ENCODE peak calls at places on chromosomes 13 and 19, in nine cellular contexts. W, U, X, B, P, C, Z, R and F are unnamed samples.

GRCh38 chr13:97659602-97660001 is 225.6 kb downstream of the RAP2A start:
- DNase-seq in W (no peak), U (no peak), X (no peak), B (peak), P (no peak), C (no peak), Z (no peak), R (peak), F (no peak)

GRCh38 chr19:1074512-1075283 is 7.7 kb downstream of the ARHGAP45 start:
- DNase-seq in W (peak), U (peak), X (no peak), B (no peak), P (no peak), C (peak), Z (peak), R (no peak), F (no peak)

GRCh38 chr13:111917901-111918300 is 149.0 kb upstream of the SOX1 start:
- DNase-seq in W (no peak), U (no peak), X (no peak), B (no peak), P (no peak), C (no peak), Z (no peak), R (no peak), F (no peak)

GRCh38 chr13:37602743-37603381 is 4.3 kb upstream of the POSTN start:
- DNase-seq in W (no peak), U (no peak), X (no peak), B (peak), P (no peak), C (no peak), Z (no peak), R (no peak), F (peak)

GRCh38 chr13:99341969-99342722 is 34.9 kb upstream of the GPR183 start:
- DNase-seq in W (no peak), U (no peak), X (no peak), B (no peak), P (no peak), C (no peak), Z (no peak), R (no peak), F (no peak)

GRCh38 chr19:11578342-11579142 is 1.1 kb upstream of the ACP5 start:
- DNase-seq in W (peak), U (peak), X (peak), B (no peak), P (no peak), C (peak), Z (no peak), R (no peak), F (no peak)

GRCh38 chr13:114078501-114079451 is 53.6 kb downstream of the RASA3 start:
- DNase-seq in W (peak), U (no peak), X (no peak), B (peak), P (peak), C (peak), Z (no peak), R (no peak), F (peak)

GRCh38 chr13:26895081-26895807 is 134.7 kb upstream of the GPR12 start:
- DNase-seq in W (no peak), U (no peak), X (no peak), B (no peak), P (no peak), C (no peak), Z (no peak), R (no peak), F (no peak)

GRCh38 chr13:37816276-37816675 is 53.3 kb downstream of the TRPC4 start:
- DNase-seq in W (no peak), U (no peak), X (no peak), B (no peak), P (no peak), C (no peak), Z (no peak), R (no peak), F (no peak)

GRCh38 chr13:98174321-98174720 is 2.7 kb downstream of the RNF113B start:
- DNase-seq in W (no peak), U (no peak), X (no peak), B (no peak), P (no peak), C (no peak), Z (no peak), R (no peak), F (no peak)

GRCh38 chr13:102724923-102725322 is 30.1 kb upstream of the METTL21C start:
- DNase-seq in W (no peak), U (no peak), X (no peak), B (peak), P (no peak), C (no peak), Z (no peak), R (no peak), F (peak)

GRCh38 chr19:19662344-19662743 is 1.1 kb downstream of the ATP13A1 start:
- DNase-seq in W (no peak), U (no peak), X (no peak), B (no peak), P (no peak), C (no peak), Z (no peak), R (no peak), F (no peak)

GRCh38 chr13:95335667-95336066 is 34.4 kb upstream of the ABCC4 start:
- DNase-seq in W (no peak), U (no peak), X (no peak), B (no peak), P (no peak), C (no peak), Z (no peak), R (no peak), F (no peak)

GRCh38 chr13:42981317-42981716 is 10.7 kb downstream of the EPSTI1 start:
- DNase-seq in W (no peak), U (no peak), X (no peak), B (peak), P (no peak), C (no peak), Z (no peak), R (no peak), F (peak)

GRCh38 chr13:70960841-70961443 is 852.7 kb upstream of the KLHL1 start:
- DNase-seq in W (no peak), U (no peak), X (no peak), B (peak), P (peak), C (no peak), Z (no peak), R (no peak), F (peak)

GRCh38 chr13:30331331-30331771 is 24.0 kb upstream of the KATNAL1 start:
- DNase-seq in W (no peak), U (no peak), X (no peak), B (no peak), P (no peak), C (peak), Z (no peak), R (no peak), F (no peak)

GRCh38 chr19:30812099-30812684 is 440.0 kb downstream of the ZNF536 start:
- DNase-seq in W (no peak), U (no peak), X (no peak), B (no peak), P (no peak), C (no peak), Z (peak), R (no peak), F (no peak)

GRCh38 chr13:103012611-103013010 is 53.6 kb downstream of the SLC10A2 start:
- DNase-seq in W (no peak), U (no peak), X (no peak), B (no peak), P (no peak), C (no peak), Z (no peak), R (no peak), F (no peak)

GRCh38 chr13:31067416-31068118 is 94.1 kb downstream of the HSPH1 start:
- DNase-seq in W (no peak), U (no peak), X (no peak), B (peak), P (no peak), C (no peak), Z (no peak), R (no peak), F (no peak)

GRCh38 chr13:26202365-26202972 is 19.6 kb downstream of the RNF6 start:
- DNase-seq in W (no peak), U (no peak), X (no peak), B (peak), P (no peak), C (no peak), Z (no peak), R (no peak), F (no peak)

GRCh38 chr13:36211567-36211966 is 2.8 kb downstream of the SOHLH2 start:
- DNase-seq in W (no peak), U (no peak), X (no peak), B (no peak), P (no peak), C (no peak), Z (no peak), R (no peak), F (peak)

GRCh38 chr19:17081672-17082630 is 6.4 kb downstream of the MYO9B start:
- DNase-seq in W (peak), U (peak), X (no peak), B (no peak), P (no peak), C (no peak), Z (no peak), R (no peak), F (no peak)

GRCh38 chr19:21603431-21604153 is 98.2 kb downstream of the ZNF429 start:
- DNase-seq in W (no peak), U (no peak), X (no peak), B (no peak), P (no peak), C (no peak), Z (no peak), R (no peak), F (no peak)

GRCh38 chr13:76848596-76848995 is 37.6 kb downstream of the KCTD12 start:
- DNase-seq in W (peak), U (peak), X (peak), B (peak), P (no peak), C (peak), Z (no peak), R (no peak), F (no peak)

GRCh38 chr13:30805603-30806011 is 70.3 kb downstream of the ALOX5AP start:
- DNase-seq in W (no peak), U (peak), X (no peak), B (peak), P (no peak), C (no peak), Z (no peak), R (no peak), F (no peak)

GRCh38 chr13:62626771-62627170 is 1211.1 kb upstream of the PCDH20 start:
- DNase-seq in W (no peak), U (no peak), X (no peak), B (no peak), P (no peak), C (no peak), Z (no peak), R (no peak), F (no peak)

GRCh38 chr19:33486936-33487793 is 34.4 kb downstream of the PEPD start:
- DNase-seq in W (no peak), U (no peak), X (no peak), B (no peak), P (no peak), C (no peak), Z (no peak), R (no peak), F (no peak)

GRCh38 chr13:114151031-114151430 is 18.6 kb upstream of the RASA3 start:
- DNase-seq in W (no peak), U (no peak), X (peak), B (no peak), P (no peak), C (no peak), Z (no peak), R (no peak), F (no peak)

GRCh38 chr13:33787051-33787591 is 30.8 kb upstream of the RFC3 start:
- DNase-seq in W (no peak), U (no peak), X (no peak), B (no peak), P (no peak), C (no peak), Z (no peak), R (no peak), F (no peak)

GRCh38 chr13:26254583-26255102 is 714 bp downstream of the CDK8 start:
- DNase-seq in W (peak), U (peak), X (no peak), B (peak), P (no peak), C (peak), Z (no peak), R (no peak), F (no peak)

GRCh38 chr13:77184455-77184854 is 142.4 kb downstream of the MYCBP2 start:
- DNase-seq in W (no peak), U (no peak), X (peak), B (no peak), P (no peak), C (no peak), Z (no peak), R (no peak), F (no peak)

GRCh38 chr13:44848956-44849748 is 140.1 kb downstream of the NUFIP1 start:
- DNase-seq in W (peak), U (no peak), X (no peak), B (no peak), P (no peak), C (no peak), Z (no peak), R (no peak), F (no peak)

DNA sequence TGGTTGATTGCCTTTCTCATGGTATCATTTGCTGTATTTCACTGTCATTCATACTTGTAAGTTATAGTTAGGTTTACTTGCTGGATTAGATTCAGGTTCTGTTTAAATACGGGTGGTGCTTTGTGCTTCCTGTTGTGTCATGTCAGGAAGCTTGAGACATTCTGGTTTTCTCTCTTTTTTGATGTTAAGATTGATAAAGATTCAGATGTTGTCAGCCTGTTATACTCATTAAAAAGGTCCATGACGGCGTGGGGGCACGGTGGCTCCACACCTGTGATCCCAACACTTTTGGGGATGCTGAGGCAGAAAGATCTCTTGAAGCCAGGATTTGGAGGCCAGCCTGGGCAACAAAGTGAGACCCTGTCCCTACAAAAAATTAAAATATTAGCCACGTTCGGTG is 45.7 kb downstream of the NAA16 start:
- DNase-seq in W (no peak), U (no peak), X (no peak), B (no peak), P (no peak), C (no peak), Z (no peak), R (no peak), F (no peak)
- H3K4me3 ChIP-seq in W (no peak), U (no peak), X (no peak), B (no peak), P (no peak), C (no peak), Z (no peak), R (no peak), F (no peak)

GRCh38 chr19:2121416-2122051 is 24.8 kb downstream of the IZUMO4 start:
- DNase-seq in W (no peak), U (no peak), X (no peak), B (no peak), P (no peak), C (no peak), Z (no peak), R (no peak), F (no peak)
- TF ChIP-seq CTCF in W (no peak), U (no peak), X (no peak), B (no peak), P (no peak), C (no peak), Z (no peak), R (no peak), F (no peak)

GRCh38 chr19:7781157-7781556 is 18.1 kb downstream of the CLEC4M start:
- DNase-seq in W (no peak), U (no peak), X (no peak), B (no peak), P (no peak), C (no peak), Z (no peak), R (no peak), F (no peak)
- H3K4me3 ChIP-seq in W (no peak), U (no peak), X (no peak), B (no peak), P (no peak), C (no peak), Z (no peak), R (no peak), F (no peak)

GRCh38 chr19:47507924-47508553 is 6.8 kb downstream of the NAPA start:
- DNase-seq in W (no peak), U (no peak), X (no peak), B (no peak), P (no peak), C (no peak), Z (no peak), R (no peak), F (no peak)
- TF ChIP-seq CTCF in W (no peak), U (peak), X (no peak), B (no peak), P (no peak), C (no peak), Z (no peak), R (no peak), F (no peak)